ENCODE peak calls at places on chromosomes 12 and 14, in seven cellular contexts. B, R, T, Y, P, W and H are unnamed samples.
A peak's percentile ranks its signal among the peaks of the same experiment; 100 is the strongest.

GRCh38 chr12:63362801-63363200 is 211.8 kb upstream of the AVPR1A start:
- DNase-seq in W (peak; percentile 77), B (peak; percentile 36), P (no peak), R (no peak), T (no peak), Y (no peak), H (no peak)

GRCh38 chr12:89731064-89731463 is 22.4 kb upstream of the ATP2B1 start:
- DNase-seq in Y (no peak), R (no peak), W (no peak), B (no peak), T (no peak), P (no peak), H (no peak)

GRCh38 chr12:126432780-126433179 is 1367.5 kb downstream of the AACS start:
- DNase-seq in R (no peak), P (no peak), W (no peak), Y (no peak), T (no peak), B (no peak), H (no peak)

GRCh38 chr14:54343276-54344121 is 53.3 kb upstream of the CDKN3 start:
- DNase-seq in W (peak; percentile 39), T (no peak), R (no peak), B (peak; percentile 99), P (no peak), Y (peak; percentile 32), H (no peak)

GRCh38 chr12:44436756-44437155 is 439.4 kb downstream of the NELL2 start:
- DNase-seq in B (no peak), W (no peak), R (no peak), Y (no peak), P (no peak), T (no peak), H (no peak)

GRCh38 chr12:77401480-77402105 is 336.2 kb upstream of the E2F7 start:
- DNase-seq in P (no peak), B (no peak), T (no peak), Y (no peak), R (no peak), W (no peak), H (no peak)

GRCh38 chr12:69151254-69151751 is 88.1 kb upstream of the CPSF6 start:
- DNase-seq in P (no peak), T (no peak), B (no peak), R (no peak), Y (peak; percentile 30), W (no peak), H (no peak)

GRCh38 chr12:66247741-66248140 is 54.6 kb upstream of the HELB start:
- DNase-seq in P (no peak), R (no peak), B (no peak), W (peak; percentile 50), Y (no peak), T (no peak), H (no peak)

GRCh38 chr14:104461676-104462443 is 117.7 kb upstream of the C14orf180 start:
- DNase-seq in T (no peak), P (no peak), R (no peak), W (no peak), Y (peak; percentile 82), B (peak; percentile 23), H (no peak)

GRCh38 chr12:25503666-25504065 is 49.4 kb downstream of the LMNTD1 start:
- DNase-seq in T (no peak), R (no peak), P (no peak), Y (no peak), W (no peak), B (no peak), H (no peak)

GRCh38 chr12:64029013-64029857 is 184.7 kb downstream of the SRGAP1 start:
- DNase-seq in T (no peak), R (no peak), W (no peak), Y (no peak), P (no peak), B (no peak), H (peak; percentile 46)

GRCh38 chr12:49233842-49234526 is 30.9 kb upstream of the TUBA1C start:
- DNase-seq in T (no peak), W (no peak), P (no peak), Y (no peak), R (peak; percentile 92), B (peak; percentile 93), H (no peak)

GRCh38 chr12:119118625-119119024 is 60.1 kb upstream of the HSPB8 start:
- DNase-seq in P (no peak), W (no peak), B (no peak), T (no peak), R (no peak), Y (no peak), H (no peak)

GRCh38 chr14:68526420-68527105 is 266.3 kb downstream of the ZFP36L1 start:
- DNase-seq in R (no peak), T (no peak), P (no peak), Y (peak; percentile 53), B (no peak), W (peak; percentile 80), H (no peak)

GRCh38 chr12:40829738-40830144 is 137.5 kb downstream of the CNTN1 start:
- DNase-seq in P (no peak), R (no peak), Y (no peak), T (no peak), B (no peak), W (peak; percentile 83), H (no peak)

GRCh38 chr12:33825442-33825841 is 196.9 kb upstream of the ALG10 start:
- DNase-seq in Y (no peak), R (no peak), P (no peak), B (no peak), W (no peak), T (no peak), H (no peak)

GRCh38 chr14:92622311-92622710 is 108.7 kb downstream of the RIN3 start:
- DNase-seq in Y (no peak), T (no peak), P (no peak), R (no peak), B (no peak), W (no peak), H (no peak)

GRCh38 chr12:509494-509893 is 49.8 kb downstream of the B4GALNT3 start:
- DNase-seq in R (no peak), P (no peak), Y (no peak), T (no peak), B (no peak), W (peak; percentile 76), H (peak; percentile 28)

GRCh38 chr12:123120452-123121166 is 30.3 kb downstream of the PITPNM2 start:
- DNase-seq in W (no peak), R (no peak), T (no peak), Y (no peak), P (peak; percentile 27), B (no peak), H (no peak)

GRCh38 chr14:24063263-24063836 is 8.0 kb upstream of the CPNE6 start:
- DNase-seq in P (no peak), Y (no peak), B (no peak), R (no peak), T (no peak), W (no peak), H (no peak)

GRCh38 chr12:124686885-124687694 is 119.7 kb upstream of the NCOR2 start:
- DNase-seq in R (no peak), P (no peak), Y (no peak), W (no peak), T (no peak), B (no peak), H (no peak)

GRCh38 chr12:124231980-124232653 is 62.8 kb upstream of the RFLNA start:
- DNase-seq in B (no peak), Y (no peak), W (no peak), R (no peak), T (no peak), P (no peak), H (no peak)

GRCh38 chr12:52878507-52879393 is 26.1 kb downstream of the KRT8 start:
- DNase-seq in R (no peak), B (no peak), W (no peak), T (no peak), Y (no peak), P (no peak), H (no peak)

GRCh38 chr12:91778938-91779400 is 366.7 kb downstream of the BTG1 start:
- DNase-seq in T (no peak), P (peak; percentile 30), B (no peak), W (peak; percentile 97), R (no peak), Y (no peak), H (peak; percentile 36)